ENCODE peak calls at places on chromosome 18, in four cellular contexts. One of them, this sample, is unnamed.

GRCh38 chr18:79756143-79756500 is 41.6 kb upstream of the KCNG2 start:
- DNase-seq in A549: no peak
- DNase-seq in lower lobe of right lung: no peak
- DNase-seq in tibial artery: peak
- DNase-seq in this sample: no peak

GRCh38 chr18:36186461-36187137 is 698 bp upstream of the MOCOS start:
- DNase-seq in A549: no peak
- DNase-seq in lower lobe of right lung: peak
- DNase-seq in tibial artery: no peak
- DNase-seq in this sample: no peak

GRCh38 chr18:32093106-32093511 is 1.4 kb downstream of the RNF138 start:
- DNase-seq in A549: peak
- DNase-seq in lower lobe of right lung: peak
- DNase-seq in tibial artery: peak
- DNase-seq in this sample: no peak

GRCh38 chr18:10377956-10378355 is 76.5 kb upstream of the APCDD1 start:
- DNase-seq in A549: no peak
- DNase-seq in lower lobe of right lung: no peak
- DNase-seq in tibial artery: no peak
- DNase-seq in this sample: no peak

GRCh38 chr18:49959176-49959575 is 145.8 kb upstream of the ACAA2 start:
- DNase-seq in A549: no peak
- DNase-seq in lower lobe of right lung: no peak
- DNase-seq in tibial artery: no peak
- DNase-seq in this sample: no peak

GRCh38 chr18:12398625-12399024 is 9.1 kb upstream of the PRELID3A start:
- DNase-seq in A549: no peak
- DNase-seq in lower lobe of right lung: no peak
- DNase-seq in tibial artery: no peak
- DNase-seq in this sample: no peak

GRCh38 chr18:38801640-38802039 is 1236.0 kb upstream of the CELF4 start:
- DNase-seq in A549: no peak
- DNase-seq in lower lobe of right lung: no peak
- DNase-seq in tibial artery: no peak
- DNase-seq in this sample: no peak

GRCh38 chr18:41459657-41460056 is 495.4 kb upstream of the PIK3C3 start:
- DNase-seq in A549: no peak
- DNase-seq in lower lobe of right lung: no peak
- DNase-seq in tibial artery: no peak
- DNase-seq in this sample: no peak

GRCh38 chr18:11500153-11501122 is 109.0 kb upstream of the SLC35G4 start:
- DNase-seq in A549: peak
- DNase-seq in lower lobe of right lung: no peak
- DNase-seq in tibial artery: no peak
- DNase-seq in this sample: peak

GRCh38 chr18:74290831-74291770 is 662 bp downstream of the CYB5A start:
- DNase-seq in A549: no peak
- DNase-seq in lower lobe of right lung: peak
- DNase-seq in tibial artery: no peak
- DNase-seq in this sample: no peak

GRCh38 chr18:74116628-74117554 is 30.7 kb downstream of the FBXO15 start:
- DNase-seq in A549: no peak
- DNase-seq in lower lobe of right lung: no peak
- DNase-seq in tibial artery: no peak
- DNase-seq in this sample: peak

GRCh38 chr18:9796933-9797549 is 88.7 kb upstream of the TXNDC2 start:
- DNase-seq in A549: no peak
- DNase-seq in lower lobe of right lung: no peak
- DNase-seq in tibial artery: no peak
- DNase-seq in this sample: no peak

GRCh38 chr18:32777049-32777448 is 4.2 kb upstream of the KLHL14 start:
- DNase-seq in A549: no peak
- DNase-seq in lower lobe of right lung: no peak
- DNase-seq in tibial artery: no peak
- DNase-seq in this sample: peak

GRCh38 chr18:48928787-48929186 is 22.0 kb downstream of the SMAD7 start:
- DNase-seq in A549: no peak
- DNase-seq in lower lobe of right lung: peak
- DNase-seq in tibial artery: peak
- DNase-seq in this sample: no peak

GRCh38 chr18:6547476-6547875 is 132.8 kb upstream of the L3MBTL4 start:
- DNase-seq in A549: no peak
- DNase-seq in lower lobe of right lung: no peak
- DNase-seq in tibial artery: no peak
- DNase-seq in this sample: no peak

GRCh38 chr18:10926565-10927194 is 222.7 kb downstream of the PIEZO2 start:
- DNase-seq in A549: no peak
- DNase-seq in lower lobe of right lung: no peak
- DNase-seq in tibial artery: no peak
- DNase-seq in this sample: no peak

GRCh38 chr18:77116201-77117080 is 16.1 kb downstream of the MBP start:
- DNase-seq in A549: no peak
- DNase-seq in lower lobe of right lung: no peak
- DNase-seq in tibial artery: no peak
- DNase-seq in this sample: no peak

GRCh38 chr18:79950440-79951341 is 762 bp downstream of the SLC66A2 start:
- DNase-seq in A549: peak
- DNase-seq in lower lobe of right lung: peak
- DNase-seq in tibial artery: peak
- DNase-seq in this sample: no peak

GRCh38 chr18:23226386-23226785 is 91.1 kb downstream of the CABLES1 start:
- DNase-seq in A549: no peak
- DNase-seq in lower lobe of right lung: no peak
- DNase-seq in tibial artery: no peak
- DNase-seq in this sample: peak

GRCh38 chr18:35422227-35422626 is 45.1 kb upstream of the ZNF396 start:
- DNase-seq in A549: no peak
- DNase-seq in lower lobe of right lung: no peak
- DNase-seq in tibial artery: no peak
- DNase-seq in this sample: no peak

GRCh38 chr18:34807106-34807796 is 97.2 kb downstream of the DTNA start:
- DNase-seq in A549: no peak
- DNase-seq in lower lobe of right lung: no peak
- DNase-seq in tibial artery: no peak
- DNase-seq in this sample: no peak

GRCh38 chr18:25310045-25310444 is 41.9 kb downstream of the ZNF521 start:
- DNase-seq in A549: no peak
- DNase-seq in lower lobe of right lung: no peak
- DNase-seq in tibial artery: no peak
- DNase-seq in this sample: peak

GRCh38 chr18:46711444-46711863 is 45.4 kb downstream of the ST8SIA5 start:
- DNase-seq in A549: no peak
- DNase-seq in lower lobe of right lung: no peak
- DNase-seq in tibial artery: no peak
- DNase-seq in this sample: no peak

GRCh38 chr18:61546598-61546997 is 213.4 kb downstream of the CDH20 start:
- DNase-seq in A549: no peak
- DNase-seq in lower lobe of right lung: no peak
- DNase-seq in tibial artery: no peak
- DNase-seq in this sample: no peak

GRCh38 chr18:34401775-34402174 is 177.1 kb upstream of the NOL4 start:
- DNase-seq in A549: no peak
- DNase-seq in lower lobe of right lung: no peak
- DNase-seq in tibial artery: no peak
- DNase-seq in this sample: no peak

GRCh38 chr18:9762561-9762960 is 54.5 kb downstream of the RAB31 start:
- DNase-seq in A549: no peak
- DNase-seq in lower lobe of right lung: no peak
- DNase-seq in tibial artery: no peak
- DNase-seq in this sample: no peak

GRCh38 chr18:76875390-76876330 is 53.3 kb downstream of the ZNF236 start:
- DNase-seq in A549: peak
- DNase-seq in lower lobe of right lung: no peak
- DNase-seq in tibial artery: no peak
- DNase-seq in this sample: no peak

GRCh38 chr18:13611616-13612110 is 114.7 kb downstream of the FAM210A start:
- DNase-seq in A549: no peak
- DNase-seq in lower lobe of right lung: no peak
- DNase-seq in tibial artery: peak
- DNase-seq in this sample: no peak

GRCh38 chr18:13614318-13614643 is 112.1 kb downstream of the FAM210A start:
- DNase-seq in A549: no peak
- DNase-seq in lower lobe of right lung: no peak
- DNase-seq in tibial artery: no peak
- DNase-seq in this sample: no peak

GRCh38 chr18:13613591-13614317 is 112.6 kb downstream of the FAM210A start:
- DNase-seq in A549: no peak
- DNase-seq in lower lobe of right lung: no peak
- DNase-seq in tibial artery: no peak
- DNase-seq in this sample: no peak

GRCh38 chr18:13612111-13612997 is 114.0 kb downstream of the FAM210A start:
- DNase-seq in A549: no peak
- DNase-seq in lower lobe of right lung: no peak
- DNase-seq in tibial artery: no peak
- DNase-seq in this sample: no peak

DNA sequence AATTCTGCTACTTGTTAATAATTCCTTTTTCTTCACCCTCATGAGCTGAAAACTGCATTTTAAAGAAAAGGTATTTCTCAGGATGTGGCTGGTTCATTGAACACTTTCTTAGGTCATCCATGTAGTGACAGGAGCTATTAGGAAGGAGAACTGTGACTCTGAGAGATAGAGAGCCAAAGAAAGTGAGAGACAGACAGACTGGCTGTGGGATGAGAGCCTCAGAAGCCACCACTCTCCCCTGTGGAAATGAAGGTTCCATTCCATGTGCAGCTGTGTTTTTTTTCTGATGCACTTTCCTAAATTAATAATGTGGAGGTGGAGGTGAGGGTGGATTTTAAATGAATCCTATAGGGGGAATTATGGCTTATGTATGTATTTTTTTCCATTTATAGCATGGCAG is 113.3 kb downstream of the FAM210A start:
- DNase-seq in A549: no peak
- DNase-seq in lower lobe of right lung: no peak
- DNase-seq in tibial artery: no peak
- DNase-seq in this sample: no peak
- H3K4me3 ChIP-seq in A549: no peak
- H3K4me3 ChIP-seq in lower lobe of right lung: no peak
- H3K4me3 ChIP-seq in tibial artery: no peak
- H3K4me3 ChIP-seq in this sample: no peak

GRCh38 chr18:3455090-3455640 is 5.2 kb downstream of the TGIF1 start:
- DNase-seq in A549: no peak
- DNase-seq in lower lobe of right lung: no peak
- DNase-seq in tibial artery: no peak
- DNase-seq in this sample: no peak
- TF ChIP-seq CTCF in A549: no peak
- TF ChIP-seq CTCF in lower lobe of right lung: no peak
- TF ChIP-seq CTCF in tibial artery: no peak
- TF ChIP-seq CTCF in this sample: no peak

DNA sequence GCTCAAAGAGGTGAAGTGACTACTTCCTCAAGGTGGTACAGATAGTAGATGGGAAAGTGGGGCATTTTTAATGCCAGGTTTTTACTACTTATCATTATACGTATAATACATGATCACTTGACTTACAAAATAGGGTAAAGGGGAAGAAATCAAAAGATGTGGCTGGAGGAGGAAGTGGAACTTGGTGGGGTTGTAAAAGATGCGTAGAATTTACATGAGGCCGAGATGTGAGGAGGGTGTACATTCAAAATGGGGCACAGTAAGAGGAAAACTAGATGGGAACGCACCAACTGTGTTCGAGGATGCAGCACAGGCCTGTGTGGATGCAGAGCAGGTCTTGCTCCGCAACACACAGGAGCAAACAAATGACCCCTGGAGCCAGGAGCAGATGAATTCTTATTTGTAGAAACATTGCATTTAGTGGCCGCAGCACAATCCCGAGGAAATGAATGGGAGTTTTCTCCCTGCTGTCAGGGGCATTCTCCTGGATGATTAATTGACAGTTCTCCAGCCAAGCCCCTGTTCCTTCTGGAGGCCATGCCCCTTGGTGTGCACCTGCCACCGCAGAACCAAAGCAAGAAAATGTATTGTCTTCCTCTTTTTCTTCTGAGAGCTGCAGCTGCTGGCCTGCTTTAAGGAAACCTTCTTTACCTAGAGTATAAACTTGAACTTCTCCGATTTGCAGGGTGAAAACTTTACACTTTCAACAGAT is 403.2 kb downstream of the TXNL1 start:
- DNase-seq in A549: no peak
- DNase-seq in lower lobe of right lung: no peak
- DNase-seq in tibial artery: no peak
- DNase-seq in this sample: no peak
- H3K4me3 ChIP-seq in A549: no peak
- H3K4me3 ChIP-seq in lower lobe of right lung: no peak
- H3K4me3 ChIP-seq in tibial artery: no peak
- H3K4me3 ChIP-seq in this sample: no peak

DNA sequence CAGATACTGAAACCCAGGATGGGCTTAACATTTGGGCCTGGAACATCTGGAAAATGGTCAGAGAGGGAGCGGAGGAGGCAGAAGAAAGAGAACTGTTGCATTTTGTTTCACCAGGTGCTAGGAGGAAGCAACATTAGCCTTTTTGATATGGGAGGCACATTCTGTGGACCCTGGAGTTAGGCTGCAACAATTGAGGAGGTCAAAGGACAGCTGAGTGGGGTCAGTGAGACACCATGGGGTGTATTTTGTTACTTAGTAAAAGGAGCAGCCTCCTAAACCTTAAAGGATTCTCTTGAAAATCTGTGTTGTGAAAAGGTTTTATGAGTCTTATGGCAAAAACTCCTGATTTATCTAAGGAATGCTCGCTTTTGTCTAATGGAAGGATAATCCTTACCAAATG is 124.9 kb downstream of the GREB1L start:
- DNase-seq in A549: no peak
- DNase-seq in lower lobe of right lung: no peak
- DNase-seq in tibial artery: no peak
- DNase-seq in this sample: no peak
- TF ChIP-seq CTCF in A549: no peak
- TF ChIP-seq CTCF in lower lobe of right lung: no peak
- TF ChIP-seq CTCF in tibial artery: no peak
- TF ChIP-seq CTCF in this sample: no peak

GRCh38 chr18:58272209-58272608 is 228.2 kb downstream of the NEDD4L start:
- DNase-seq in A549: no peak
- DNase-seq in lower lobe of right lung: no peak
- DNase-seq in tibial artery: no peak
- DNase-seq in this sample: no peak
- H3K4me3 ChIP-seq in A549: no peak
- H3K4me3 ChIP-seq in lower lobe of right lung: no peak
- H3K4me3 ChIP-seq in tibial artery: no peak
- H3K4me3 ChIP-seq in this sample: no peak

GRCh38 chr18:26386421-26386820 is 160.2 kb downstream of the TAF4B start:
- DNase-seq in A549: no peak
- DNase-seq in lower lobe of right lung: no peak
- DNase-seq in tibial artery: no peak
- DNase-seq in this sample: no peak

GRCh38 chr18:26386002-26386401 is 159.8 kb downstream of the TAF4B start:
- DNase-seq in A549: no peak
- DNase-seq in lower lobe of right lung: no peak
- DNase-seq in tibial artery: no peak
- DNase-seq in this sample: peak

GRCh38 chr18:26383454-26384270 is 157.4 kb downstream of the TAF4B start:
- DNase-seq in A549: peak
- DNase-seq in lower lobe of right lung: no peak
- DNase-seq in tibial artery: no peak
- DNase-seq in this sample: peak
- TF ChIP-seq CTCF in A549: peak
- TF ChIP-seq CTCF in lower lobe of right lung: peak
- TF ChIP-seq CTCF in tibial artery: peak
- TF ChIP-seq CTCF in this sample: peak

This sample was measured in epithelial cell of proximal tubule.